ENCODE peak calls at places on chromosomes 7 and 10, in four cellular contexts. H, O, A and E are unnamed samples.

GRCh38 chr10:114715171-114715670 is 57.1 kb upstream of the ABLIM1 start:
- DNase-seq in H (no peak), O (no peak), A (no peak), E (peak)

GRCh38 chr10:31134303-31134928 is 102.8 kb upstream of the ZNF438 start:
- DNase-seq in H (no peak), O (peak), A (no peak), E (peak)

GRCh38 chr7:24318326-24318725 is 34.3 kb downstream of the NPY start:
- DNase-seq in H (peak), O (peak), A (peak), E (no peak)

GRCh38 chr7:137696376-137696775 is 150.4 kb downstream of the DGKI start:
- DNase-seq in H (no peak), O (no peak), A (no peak), E (no peak)

GRCh38 chr10:660413-660979 is 29.0 kb downstream of the DIP2C start:
- DNase-seq in H (no peak), O (no peak), A (no peak), E (no peak)

GRCh38 chr7:76509931-76510877 is at the start of gene UPK3B:
- DNase-seq in H (peak), O (peak), A (peak), E (no peak)

GRCh38 chr10:43121444-43121843 is 16.8 kb upstream of the CSGALNACT2 start:
- DNase-seq in H (no peak), O (no peak), A (no peak), E (no peak)

GRCh38 chr10:1034758-1035157 is 9.1 kb upstream of the IDI2 start:
- DNase-seq in H (no peak), O (no peak), A (no peak), E (no peak)

GRCh38 chr10:115861455-115861854 is 411.6 kb downstream of the GFRA1 start:
- DNase-seq in H (no peak), O (no peak), A (no peak), E (no peak)

GRCh38 chr10:125396651-125397050 is 236.3 kb upstream of the CTBP2 start:
- DNase-seq in H (no peak), O (no peak), A (no peak), E (peak)

GRCh38 chr7:463362-464176 is 56.1 kb downstream of the PDGFA start:
- DNase-seq in H (no peak), O (no peak), A (no peak), E (no peak)

GRCh38 chr7:150388306-150388705 is 9.2 kb downstream of the ZNF775 start:
- DNase-seq in H (no peak), O (no peak), A (no peak), E (no peak)

GRCh38 chr10:92593553-92594046 is 670 bp downstream of the KIF11 start:
- DNase-seq in H (no peak), O (no peak), A (no peak), E (no peak)

GRCh38 chr7:473870-474604 is 45.6 kb downstream of the PDGFA start:
- DNase-seq in H (no peak), O (no peak), A (no peak), E (no peak)

GRCh38 chr10:87722716-87723115 is 63.0 kb downstream of the PAPSS2 start:
- DNase-seq in H (no peak), O (no peak), A (no peak), E (no peak)

GRCh38 chr10:53978292-53978691 is 822.7 kb downstream of the PCDH15 start:
- DNase-seq in H (peak), O (peak), A (no peak), E (no peak)

GRCh38 chr7:5070206-5070605 is 24.5 kb downstream of the RBAK start:
- DNase-seq in H (no peak), O (no peak), A (no peak), E (no peak)
- H3K56ac ChIP-seq in H (no peak), O (no peak), A (no peak), E (no peak)

DNA sequence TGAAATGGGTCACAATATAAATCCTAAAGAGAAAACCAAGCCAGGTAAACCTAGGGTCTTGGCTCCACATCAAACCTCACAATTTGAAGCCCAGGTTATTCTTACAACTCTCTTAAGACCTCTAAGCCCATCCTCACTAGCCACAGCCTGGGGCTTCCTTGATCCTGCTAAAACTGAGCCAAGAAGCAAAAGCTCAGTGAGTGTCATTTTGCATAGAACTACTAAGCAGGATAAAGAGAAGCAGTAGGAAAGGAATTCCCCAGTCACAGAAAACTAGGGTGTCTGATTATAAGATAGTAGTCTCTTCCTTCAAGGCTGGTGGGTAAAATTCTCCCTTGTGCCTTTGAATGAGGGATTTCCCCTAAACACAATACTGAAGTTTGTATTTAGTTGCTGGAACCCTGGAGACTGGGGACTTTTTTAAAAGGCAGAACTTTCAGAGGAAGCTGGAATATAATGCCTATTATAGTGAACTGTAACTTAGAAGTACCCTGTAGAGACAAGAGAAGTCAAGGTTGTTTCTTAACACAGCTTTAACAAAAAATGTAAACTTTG is 196.6 kb upstream of the KIAA1217 start:
- DNase-seq in H (no peak), O (peak), A (no peak), E (no peak)
- H3K56ac ChIP-seq in H (no peak), O (no peak), A (no peak), E (no peak)

GRCh38 chr10:27485986-27486385 is 18.1 kb upstream of the RAB18 start:
- DNase-seq in H (no peak), O (no peak), A (no peak), E (no peak)
- H3K56ac ChIP-seq in H (no peak), O (no peak), A (no peak), E (no peak)

DNA sequence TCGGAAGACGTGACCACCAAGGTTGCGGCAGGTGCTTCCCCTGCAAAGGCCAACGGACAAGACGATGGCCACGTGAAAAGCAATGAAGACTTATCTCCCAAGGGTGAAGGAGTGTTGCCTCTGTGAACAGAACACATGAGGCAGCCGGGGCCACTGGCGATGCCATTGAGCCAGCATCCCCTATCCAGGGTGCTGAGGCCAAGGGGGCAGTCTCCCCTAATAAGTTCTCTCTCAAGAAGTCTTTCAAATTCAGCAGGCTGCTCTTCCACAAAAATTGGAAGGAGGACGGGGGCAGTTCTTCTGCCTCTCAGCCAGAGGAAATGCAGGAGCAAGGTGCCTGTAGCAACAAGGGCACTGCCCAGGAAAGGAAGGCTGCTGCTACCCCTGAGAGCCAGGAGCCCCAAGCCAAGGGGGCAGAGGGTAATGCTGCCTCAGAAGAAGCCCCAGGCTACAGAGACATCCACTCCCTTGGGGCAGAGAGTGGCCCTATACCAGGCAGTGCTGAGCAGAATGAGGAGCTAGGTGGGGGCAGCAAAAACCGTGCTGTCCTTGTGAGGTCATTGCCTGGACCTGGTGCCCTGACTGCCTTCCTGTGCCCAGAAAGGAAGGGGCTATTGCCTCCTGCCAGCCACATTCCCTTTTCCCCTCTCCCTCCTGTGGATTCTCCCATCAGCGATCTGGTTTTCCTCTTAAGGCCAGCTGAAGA is 17.3 kb downstream of the NT5C2 start:
- DNase-seq in H (no peak), O (peak), A (no peak), E (no peak)
- H3K56ac ChIP-seq in H (no peak), O (no peak), A (no peak), E (no peak)